ENCODE peak calls at places on chromosomes 6 and 20, in seven cellular contexts. K is HCT116, O is HepG2, P is H1, W is GM12878, C is K562, D is SK-N-SH. Q is an unnamed sample.

GRCh38 chr20:10357974-10358373 is 76.0 kb downstream of the MKKS start:
- DNase-seq in C (no peak), O (no peak), D (peak; percentile 10), K (no peak), P (no peak), W (no peak), Q (no peak)

GRCh38 chr20:14799671-14800070 is 462.3 kb upstream of the FLRT3 start:
- DNase-seq in P (no peak), C (no peak), K (no peak), O (no peak), W (no peak), D (no peak), Q (no peak)

GRCh38 chr20:36308318-36308710 is 2.2 kb downstream of the DLGAP4 start:
- DNase-seq in C (no peak), O (no peak), K (no peak), P (no peak), W (no peak), D (no peak), Q (no peak)

GRCh38 chr6:112437053-112437452 is 89.9 kb downstream of the RFPL4B start:
- DNase-seq in K (no peak), O (no peak), C (no peak), D (no peak), W (no peak), P (no peak), Q (no peak)

GRCh38 chr6:152151930-152152329 is 344.4 kb downstream of the ESR1 start:
- DNase-seq in O (no peak), D (peak; percentile 55), C (no peak), K (no peak), W (no peak), P (no peak), Q (no peak)

GRCh38 chr6:170438861-170439260 is 114.2 kb downstream of the PSMB1 start:
- DNase-seq in D (no peak), W (no peak), K (no peak), P (no peak), O (no peak), C (no peak), Q (no peak)

GRCh38 chr6:22940571-22941290 is 371.4 kb downstream of the HDGFL1 start:
- DNase-seq in K (no peak), W (no peak), P (no peak), O (no peak), D (no peak), C (no peak), Q (no peak)

GRCh38 chr20:61810709-61811565 is 254.7 kb downstream of the TAF4 start:
- DNase-seq in K (no peak), W (no peak), P (no peak), O (no peak), D (no peak), C (no peak), Q (no peak)

GRCh38 chr6:110633731-110634130 is 157.3 kb upstream of the SLC22A16 start:
- DNase-seq in O (no peak), K (no peak), P (no peak), D (no peak), W (no peak), C (no peak), Q (no peak)

GRCh38 chr6:137233561-137234504 is 14.6 kb upstream of the IFNGR1 start:
- DNase-seq in D (no peak), P (no peak), C (peak; percentile 36), W (no peak), K (no peak), O (peak; percentile 58), Q (no peak)

GRCh38 chr6:3247255-3248146 is 11.2 kb upstream of the PSMG4 start:
- DNase-seq in C (peak; percentile 81), O (peak; percentile 87), W (no peak), P (peak; percentile 67), D (peak; percentile 81), K (no peak), Q (no peak)

GRCh38 chr20:50252715-50253500 is 62.3 kb downstream of the CEBPB start:
- DNase-seq in K (no peak), D (no peak), O (no peak), P (no peak), W (no peak), C (no peak), Q (no peak)

GRCh38 chr6:40960784-40961430 is 78.1 kb downstream of the UNC5CL start:
- DNase-seq in O (peak; percentile 34), C (no peak), W (no peak), P (no peak), K (no peak), D (no peak), Q (no peak)

DNA sequence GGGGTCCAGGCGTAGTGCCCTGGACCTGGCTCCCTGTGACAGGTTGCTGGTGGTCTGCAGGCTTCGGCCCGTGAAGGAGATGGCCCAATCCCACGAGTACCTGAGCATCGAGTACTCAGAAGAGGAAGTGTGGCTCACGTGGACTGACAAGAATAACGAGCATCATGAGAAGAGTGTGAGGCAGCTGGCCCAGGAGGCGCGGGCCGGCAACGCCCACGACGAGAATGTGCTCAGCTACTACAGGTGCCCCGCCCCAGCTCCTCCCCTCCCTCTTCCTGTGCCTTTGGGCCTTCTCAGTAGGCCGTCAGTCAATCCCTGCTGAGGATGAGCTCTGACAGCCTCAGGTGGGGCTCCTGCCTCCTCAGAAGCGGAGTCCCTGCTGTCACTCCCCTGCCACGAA is 42.6 kb downstream of the UQCC2 start:
- DNase-seq in C (peak; percentile 63), P (no peak), K (no peak), W (no peak), D (no peak), O (no peak), Q (no peak)
- TF ChIP-seq JUND in C (no peak), P (no peak), K (no peak), W (no peak), D (no peak), O (no peak), Q (no peak)

DNA sequence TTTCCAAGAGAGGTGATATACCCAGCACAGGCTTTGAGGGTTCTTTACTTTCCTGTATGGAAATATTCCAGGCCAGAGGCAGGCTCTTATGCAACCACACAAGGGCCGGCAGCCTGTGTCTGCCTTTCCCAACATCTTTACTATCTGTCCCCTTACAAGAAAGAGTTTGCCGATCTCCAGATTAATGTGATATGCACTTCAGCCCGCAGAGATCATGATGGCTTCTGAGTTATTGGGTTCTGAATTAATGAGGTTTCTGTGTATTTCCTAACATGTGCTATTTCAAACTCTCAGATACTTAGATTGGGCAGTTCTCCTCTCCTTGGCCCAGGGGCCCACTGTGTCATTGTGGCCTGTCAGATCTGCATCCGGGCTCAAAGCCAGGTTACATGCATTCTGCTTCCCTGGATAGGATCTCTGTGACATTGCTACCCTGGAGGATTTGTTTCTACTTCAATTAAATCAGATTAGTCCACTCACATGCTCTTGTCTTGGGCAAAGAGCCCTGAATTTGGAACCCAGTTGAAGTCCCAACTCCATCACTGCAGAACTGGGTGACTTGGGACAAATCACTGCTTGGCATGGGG is 56.5 kb downstream of the TGM2 start:
- DNase-seq in C (no peak), O (no peak), K (no peak), D (peak; percentile 76), W (no peak), P (peak; percentile 19), Q (no peak)
- TF ChIP-seq JUND in C (no peak), O (no peak), K (no peak), D (peak; percentile 3), W (no peak), P (no peak), Q (peak; percentile 27)

GRCh38 chr20:53808733-53809132 is 215.1 kb upstream of the ZNF217 start:
- DNase-seq in D (no peak), O (no peak), K (no peak), C (no peak), W (no peak), P (no peak), Q (no peak)
- TF ChIP-seq JUND in D (no peak), O (no peak), K (no peak), C (no peak), W (no peak), P (no peak), Q (no peak)

GRCh38 chr6:47162231-47162630 is 120.1 kb upstream of the ADGRF1 start:
- DNase-seq in K (no peak), D (no peak), O (no peak), W (no peak), P (no peak), C (no peak), Q (no peak)

GRCh38 chr6:47161176-47161687 is 119.1 kb upstream of the ADGRF1 start:
- DNase-seq in W (no peak), P (no peak), K (peak; percentile 29), D (no peak), O (no peak), C (no peak), Q (peak; percentile 9)

GRCh38 chr6:47160702-47161101 is 118.6 kb upstream of the ADGRF1 start:
- DNase-seq in K (no peak), C (no peak), O (no peak), W (no peak), P (no peak), D (no peak), Q (no peak)

GRCh38 chr6:47157653-47158219 is 115.6 kb upstream of the ADGRF1 start:
- DNase-seq in O (no peak), D (no peak), C (no peak), K (no peak), P (no peak), W (no peak), Q (no peak)

DNA sequence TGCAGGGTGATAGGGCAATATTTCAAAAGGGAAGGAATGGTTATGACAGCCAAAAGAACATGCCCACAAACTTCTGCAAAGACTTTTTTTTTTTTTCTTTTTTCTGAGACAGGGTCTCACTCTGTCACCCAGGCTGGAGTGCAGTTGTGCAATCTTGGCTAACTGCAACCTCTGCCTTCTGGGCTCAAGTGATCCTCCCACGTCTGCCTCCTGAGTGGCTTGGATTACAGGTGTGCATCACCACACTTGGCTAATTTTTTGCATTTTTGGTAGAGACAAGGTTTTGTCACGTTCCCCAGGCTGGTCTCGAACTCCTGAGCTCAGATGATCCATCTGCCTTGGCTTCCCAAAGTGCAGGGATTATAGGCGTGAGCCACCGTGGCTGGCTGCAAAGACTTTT is 117.6 kb upstream of the ADGRF1 start:
- DNase-seq in O (no peak), P (no peak), K (no peak), W (no peak), C (no peak), D (no peak), Q (no peak)
- TF ChIP-seq JUND in O (no peak), P (no peak), K (no peak), W (no peak), C (no peak), D (no peak), Q (no peak)

Q was measured in T47D.